ENCODE peak calls at places on chromosomes 13 and 19, in four cellular contexts. C is IMR-90, Z is H9, T is H1. J is an unnamed sample.

GRCh38 chr13:97407540-97407939 is 26.4 kb upstream of the RAP2A start:
- DNase-seq in C (no peak), T (no peak), Z (no peak), J (no peak)

GRCh38 chr13:110593430-110594130 is 21.8 kb upstream of the NAXD start:
- DNase-seq in Z (no peak), T (no peak), C (peak; percentile 57), J (peak; percentile 80)

GRCh38 chr19:9909251-9909650 is 27.1 kb downstream of the OLFM2 start:
- DNase-seq in Z (no peak), T (no peak), C (no peak), J (peak; percentile 55)

GRCh38 chr19:50924576-50924975 is 13.4 kb upstream of the KLK4 start:
- DNase-seq in Z (no peak), C (no peak), T (no peak), J (no peak)

GRCh38 chr19:53091413-53091812 is 11.8 kb downstream of the ZNF160 start:
- DNase-seq in C (no peak), T (peak; percentile 79), Z (peak; percentile 95), J (peak; percentile 92)

GRCh38 chr13:52851153-52851962 is 2.9 kb upstream of the PCDH8 start:
- DNase-seq in C (no peak), Z (peak; percentile 85), T (no peak), J (peak; percentile 81)

GRCh38 chr19:47068876-47069406 is 20.5 kb upstream of the TMEM160 start:
- DNase-seq in C (no peak), T (no peak), Z (no peak), J (no peak)

GRCh38 chr13:112711528-112712265 is 21.9 kb downstream of the ATP11A start:
- DNase-seq in Z (peak; percentile 93), C (peak; percentile 98), T (peak; percentile 86), J (peak; percentile 100)

GRCh38 chr19:18776288-18776594 is 14.9 kb downstream of the COMP start:
- DNase-seq in T (no peak), Z (no peak), C (peak; percentile 72), J (peak; percentile 52)

GRCh38 chr13:28637714-28638355 is 21.1 kb upstream of the POMP start:
- DNase-seq in C (no peak), Z (no peak), T (no peak), J (no peak)

GRCh38 chr19:7692417-7693088 is 9.4 kb downstream of the FCER2 start:
- DNase-seq in T (no peak), Z (no peak), C (no peak), J (no peak)

GRCh38 chr13:28542804-28543203 is 47.9 kb upstream of the FLT1 start:
- DNase-seq in T (no peak), C (no peak), Z (no peak), J (no peak)

GRCh38 chr13:19805765-19806164 is 23.0 kb upstream of the PSPC1 start:
- DNase-seq in C (no peak), Z (no peak), T (no peak), J (no peak)

GRCh38 chr13:91576590-91576989 is 178.2 kb downstream of the GPC5 start:
- DNase-seq in Z (peak; percentile 58), T (peak; percentile 23), C (no peak), J (peak; percentile 72)

GRCh38 chr13:35496761-35497386 is 20.4 kb upstream of the MAB21L1 start:
- DNase-seq in Z (no peak), C (no peak), T (no peak), J (no peak)

GRCh38 chr19:55005684-55006488 is 32.2 kb downstream of the GP6 start:
- DNase-seq in Z (peak; percentile 83), T (no peak), C (no peak), J (peak; percentile 94)

GRCh38 chr13:22235285-22235949 is 564.5 kb downstream of the FGF9 start:
- DNase-seq in Z (peak; percentile 57), T (no peak), C (peak; percentile 4), J (peak; percentile 87)

GRCh38 chr13:96091932-96092253 is 2.0 kb downstream of the HS6ST3 start:
- DNase-seq in C (no peak), T (no peak), Z (no peak), J (peak; percentile 27)

GRCh38 chr13:49603318-49603717 is 18.0 kb upstream of the RCBTB1 start:
- DNase-seq in Z (no peak), T (no peak), C (no peak), J (no peak)

GRCh38 chr13:107324416-107325204 is 756.7 kb upstream of the ARGLU1 start:
- DNase-seq in T (no peak), C (peak; percentile 34), Z (no peak), J (no peak)

GRCh38 chr19:40718774-40719391 is 2.0 kb downstream of the ITPKC start:
- DNase-seq in T (no peak), C (peak; percentile 40), Z (peak; percentile 57), J (peak; percentile 53)

GRCh38 chr13:44404261-44405139 is 30.9 kb downstream of the SERP2 start:
- DNase-seq in T (no peak), C (no peak), Z (peak; percentile 50), J (peak; percentile 71)

GRCh38 chr19:19327672-19328071 is 7.0 kb downstream of the MAU2 start:
- DNase-seq in Z (no peak), C (no peak), T (no peak), J (no peak)

GRCh38 chr13:43905435-43906031 is 25.8 kb downstream of the LACC1 start:
- DNase-seq in C (peak; percentile 77), Z (no peak), T (no peak), J (peak; percentile 72)

GRCh38 chr13:29978211-29978610 is 127.8 kb upstream of the UBL3 start:
- DNase-seq in Z (no peak), C (peak; percentile 18), T (no peak), J (no peak)

GRCh38 chr13:39779337-39780270 is 124.1 kb downstream of the COG6 start:
- DNase-seq in C (peak; percentile 36), T (no peak), Z (no peak), J (no peak)

GRCh38 chr13:108924154-108924940 is 294.9 kb downstream of the MYO16 start:
- DNase-seq in T (no peak), Z (no peak), C (peak; percentile 84), J (peak; percentile 51)

GRCh38 chr19:18422530-18423191 is 3.5 kb downstream of the SSBP4 start:
- DNase-seq in Z (no peak), T (no peak), C (no peak), J (no peak)

GRCh38 chr19:8682472-8682871 is 16.1 kb downstream of the ACTL9 start:
- DNase-seq in Z (no peak), C (no peak), T (no peak), J (no peak)

DNA sequence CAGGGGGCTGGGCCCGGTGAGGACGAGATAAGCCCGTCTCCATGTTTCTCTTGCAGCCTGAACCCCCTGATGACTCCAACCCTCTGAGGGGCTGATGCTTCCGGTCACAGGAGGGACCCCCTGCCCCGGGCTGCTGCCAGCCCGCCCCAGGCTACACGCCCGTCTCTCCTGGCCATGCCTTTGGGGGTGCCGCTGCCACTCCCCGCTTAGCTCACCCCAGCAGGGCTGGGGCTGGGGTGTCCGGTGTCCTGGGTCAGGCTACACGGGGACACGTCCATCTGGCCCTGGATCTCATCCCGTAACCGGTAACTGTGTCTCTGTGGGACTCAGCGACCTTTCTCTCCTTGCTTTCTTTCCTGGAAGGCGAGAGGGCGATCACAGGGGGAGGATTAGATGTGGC is 40.8 kb downstream of the GADD45B start:
- DNase-seq in C (no peak), Z (no peak), T (no peak), J (no peak)
- H3K27ac ChIP-seq in C (no peak overlapping the region), Z (no peak overlapping the region), T (no peak overlapping the region), J (no peak overlapping the region)

DNA sequence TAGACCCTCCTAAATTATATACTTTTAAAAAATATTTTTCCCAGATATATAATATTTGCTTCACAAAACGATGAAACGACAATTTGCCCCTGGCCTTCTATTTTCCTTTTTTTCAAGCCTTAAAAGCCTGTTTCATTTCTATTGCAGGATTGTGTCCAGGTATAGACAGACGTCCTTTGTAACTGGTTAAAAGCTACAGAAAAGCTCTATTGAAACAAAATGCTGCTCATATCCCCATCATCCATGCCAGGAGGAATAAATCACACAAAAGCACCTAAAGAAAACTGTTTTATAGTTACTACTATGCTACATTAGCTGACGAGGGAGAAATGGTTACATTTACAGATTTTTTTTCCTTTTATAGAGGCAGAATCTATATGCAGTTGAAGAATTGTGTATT is 765.1 kb downstream of the DIAPH3 start:
- DNase-seq in T (no peak), Z (no peak), C (no peak), J (no peak)
- H3K18ac ChIP-seq in T (no peak overlapping the region), Z (no peak overlapping the region), C (no peak overlapping the region), J (no peak overlapping the region)

DNA sequence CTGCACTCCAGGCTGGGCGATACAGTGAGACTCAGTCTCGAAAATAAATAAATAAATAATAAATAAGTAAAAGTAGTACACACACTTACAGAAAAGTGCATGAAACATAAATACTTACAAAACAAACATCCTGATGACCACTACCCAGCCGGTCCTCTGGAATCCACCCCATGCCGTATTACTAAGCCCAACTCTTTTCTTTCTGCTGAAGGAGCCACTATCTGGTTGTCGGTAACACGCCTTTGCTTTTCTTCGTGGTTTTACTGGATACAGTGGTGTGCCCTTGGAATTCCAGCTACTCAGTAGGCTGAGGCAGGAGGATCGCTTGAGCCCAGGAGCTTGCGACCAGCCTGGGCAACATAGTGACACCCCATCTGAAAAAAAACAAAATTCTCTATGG is 39.4 kb downstream of the CELF5 start:
- DNase-seq in C (no peak), T (no peak), Z (no peak), J (no peak)
- H4K5ac ChIP-seq in C (no peak overlapping the region), T (no peak overlapping the region), Z (no peak overlapping the region), J (no peak overlapping the region)

GRCh38 chr13:46170268-46170667 is 11.7 kb downstream of the LCP1 start:
- DNase-seq in C (no peak), T (peak; percentile 2), Z (peak; percentile 35), J (no peak)

GRCh38 chr13:46170687-46171086 is 11.3 kb downstream of the LCP1 start:
- DNase-seq in Z (no peak), T (no peak), C (no peak), J (peak; percentile 49)

GRCh38 chr13:46171223-46171622 is 10.8 kb downstream of the LCP1 start:
- DNase-seq in Z (no peak), C (no peak), T (no peak), J (no peak)

GRCh38 chr13:46172531-46172991 is 9.4 kb downstream of the LCP1 start:
- DNase-seq in C (no peak), Z (no peak), T (no peak), J (peak; percentile 26)

DNA sequence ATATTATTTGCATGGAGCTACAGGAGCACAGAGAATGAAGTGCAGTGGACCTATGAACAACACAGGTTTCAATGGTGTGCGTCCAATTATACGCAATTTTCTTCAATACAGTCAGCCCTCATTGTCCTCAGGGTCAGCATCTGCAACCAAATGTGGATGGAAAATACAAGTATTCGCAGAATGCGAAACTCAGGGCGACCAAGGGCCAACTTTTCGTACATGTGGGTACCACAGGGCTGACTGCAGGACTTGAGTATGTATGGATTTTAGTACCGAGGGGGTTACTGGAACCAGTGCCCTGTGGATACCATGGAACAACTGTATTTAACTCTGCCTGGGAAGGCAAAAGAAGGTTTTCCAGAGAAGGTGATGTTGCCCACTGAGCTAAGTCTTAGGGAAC is 10.2 kb downstream of the LCP1 start:
- DNase-seq in Z (no peak), C (no peak), T (no peak), J (no peak)
- H3K27ac ChIP-seq in Z (no peak overlapping the region), C (no peak overlapping the region), T (no peak overlapping the region), J (no peak overlapping the region)